ENCODE peak calls at places on chromosomes 7 and 10, in nine cellular contexts. A is B cell; Q is fibroblast of gingiva; O is activated T-cell treated with anti-CD3 and anti-CD28 coated beads for 1 hour; C is fibroblast of pulmonary artery; K is activated naive CD4-positive, alpha-beta T cell treated with anti-CD3 and anti-CD28 coated beads for 36 hours; S is head of caudate nucleus; J is IMR-90; W is astrocyte of the hippocampus. H is an unnamed sample.

GRCh38 chr7:144454-144826 is 47.9 kb upstream of the FAM20C start:
- DNase-seq in A (no peak), Q (no peak), O (no peak), C (no peak), K (no peak), S (no peak), J (no peak), W (no peak), H (no peak)

GRCh38 chr7:99137418-99138180 is 6.3 kb downstream of the SMURF1 start:
- DNase-seq in A (no peak), Q (peak; percentile 58), O (no peak), C (peak; percentile 82), K (no peak), S (peak; percentile 20), J (peak; percentile 90), W (peak; percentile 79), H (peak; percentile 88)

GRCh38 chr10:131651674-131652093 is 249.1 kb upstream of the PPP2R2D start:
- DNase-seq in A (no peak), Q (no peak), O (no peak), C (no peak), K (no peak), S (peak; percentile 20), J (no peak), W (no peak), H (peak; percentile 72)

GRCh38 chr7:14368285-14368684 is 378.8 kb upstream of the ETV1 start:
- DNase-seq in A (no peak), Q (no peak), O (no peak), C (no peak), K (no peak), S (no peak), J (no peak), W (no peak), H (no peak)

GRCh38 chr10:104339469-104340098 is 1.3 kb upstream of the ITPRIP start:
- DNase-seq in A (no peak), Q (peak; percentile 68), O (no peak), C (peak; percentile 83), K (no peak), S (no peak), J (peak; percentile 77), W (peak; percentile 88), H (peak; percentile 48)

GRCh38 chr7:3272691-3273141 is 28.3 kb upstream of the SDK1 start:
- DNase-seq in A (no peak), Q (peak; percentile 80), O (no peak), C (peak; percentile 83), K (no peak), S (no peak), J (peak; percentile 96), W (peak; percentile 89), H (no peak)

GRCh38 chr7:28106316-28106957 is 74.2 kb downstream of the JAZF1 start:
- DNase-seq in A (no peak), Q (peak; percentile 38), O (no peak), C (peak; percentile 14), K (no peak), S (no peak), J (peak; percentile 93), W (no peak), H (no peak)

GRCh38 chr7:50147952-50148351 is 54.9 kb upstream of the ZPBP start:
- DNase-seq in A (no peak), Q (no peak), O (no peak), C (no peak), K (no peak), S (no peak), J (no peak), W (no peak), H (no peak)

GRCh38 chr7:44223362-44224114 is 22.8 kb downstream of the YKT6 start:
- DNase-seq in A (no peak), Q (no peak), O (no peak), C (no peak), K (no peak), S (no peak), J (no peak), W (no peak), H (peak; percentile 70)

GRCh38 chr10:119516381-119517234 is 25.9 kb downstream of the RGS10 start:
- DNase-seq in A (peak; percentile 59), Q (no peak), O (peak; percentile 38), C (no peak), K (peak; percentile 92), S (no peak), J (no peak), W (no peak), H (peak; percentile 62)

GRCh38 chr7:43509906-43510305 is 73.0 kb upstream of the STK17A start:
- DNase-seq in A (no peak), Q (no peak), O (no peak), C (no peak), K (no peak), S (no peak), J (no peak), W (no peak), H (no peak)

GRCh38 chr10:132612571-132613504 is 75.3 kb downstream of the INPP5A start:
- DNase-seq in A (peak; percentile 20), Q (peak; percentile 24), O (no peak), C (no peak), K (peak; percentile 3), S (no peak), J (peak; percentile 32), W (no peak), H (no peak)